ENCODE peak calls at places on chromosome 7, in ten cellular contexts. One of them, this sample, is unnamed.

GRCh38 chr7:29287366-29287765 is 92.8 kb downstream of the CHN2 start:
- DNase-seq in stimulated activated CD4-positive, alpha-beta T cell treated with anti-CD3 and anti-CD28 coated beads, Interleukin-1b, Interleukin-23, amount 100 ng/mL, for 1 hour: no peak
- DNase-seq in BE2C: no peak
- DNase-seq in T47D: no peak
- DNase-seq in anterior cingulate cortex: no peak
- DNase-seq in Calu3: peak
- DNase-seq in heart right ventricle: no peak
- DNase-seq in stimulated activated CD8-positive, alpha-beta memory T cell treated with anti-CD3 and anti-CD28 coated beads, Interleukin-4, amount 100 ng/mL, for 24 hours: no peak
- DNase-seq in mucosa of gallbladder: no peak
- DNase-seq in stimulated activated naive CD8-positive, alpha-beta T cell treated with anti-CD3 and anti-CD28 coated beads, Interleukin-15, Interleukin-2, amounts not matched to agents 100 U/mL and 50 U/mL, for 24 hours: no peak
- DNase-seq in this sample: no peak

GRCh38 chr7:129664029-129665012 is 52.8 kb downstream of the NRF1 start:
- DNase-seq in stimulated activated CD4-positive, alpha-beta T cell treated with anti-CD3 and anti-CD28 coated beads, Interleukin-1b, Interleukin-23, amount 100 ng/mL, for 1 hour: no peak
- DNase-seq in BE2C: no peak
- DNase-seq in T47D: peak
- DNase-seq in anterior cingulate cortex: no peak
- DNase-seq in Calu3: peak
- DNase-seq in heart right ventricle: no peak
- DNase-seq in stimulated activated CD8-positive, alpha-beta memory T cell treated with anti-CD3 and anti-CD28 coated beads, Interleukin-4, amount 100 ng/mL, for 24 hours: no peak
- DNase-seq in mucosa of gallbladder: no peak
- DNase-seq in stimulated activated naive CD8-positive, alpha-beta T cell treated with anti-CD3 and anti-CD28 coated beads, Interleukin-15, Interleukin-2, amounts not matched to agents 100 U/mL and 50 U/mL, for 24 hours: no peak
- DNase-seq in this sample: peak

GRCh38 chr7:157320607-157320979 is 16.2 kb upstream of the DNAJB6 start:
- DNase-seq in stimulated activated CD4-positive, alpha-beta T cell treated with anti-CD3 and anti-CD28 coated beads, Interleukin-1b, Interleukin-23, amount 100 ng/mL, for 1 hour: no peak
- DNase-seq in BE2C: no peak
- DNase-seq in T47D: no peak
- DNase-seq in anterior cingulate cortex: no peak
- DNase-seq in Calu3: no peak
- DNase-seq in heart right ventricle: no peak
- DNase-seq in stimulated activated CD8-positive, alpha-beta memory T cell treated with anti-CD3 and anti-CD28 coated beads, Interleukin-4, amount 100 ng/mL, for 24 hours: no peak
- DNase-seq in mucosa of gallbladder: no peak
- DNase-seq in stimulated activated naive CD8-positive, alpha-beta T cell treated with anti-CD3 and anti-CD28 coated beads, Interleukin-15, Interleukin-2, amounts not matched to agents 100 U/mL and 50 U/mL, for 24 hours: no peak
- DNase-seq in this sample: no peak

GRCh38 chr7:50335795-50336754 is 31.6 kb downstream of the IKZF1 start:
- DNase-seq in stimulated activated CD4-positive, alpha-beta T cell treated with anti-CD3 and anti-CD28 coated beads, Interleukin-1b, Interleukin-23, amount 100 ng/mL, for 1 hour: peak
- DNase-seq in BE2C: peak
- DNase-seq in T47D: no peak
- DNase-seq in anterior cingulate cortex: no peak
- DNase-seq in Calu3: no peak
- DNase-seq in heart right ventricle: no peak
- DNase-seq in stimulated activated CD8-positive, alpha-beta memory T cell treated with anti-CD3 and anti-CD28 coated beads, Interleukin-4, amount 100 ng/mL, for 24 hours: peak
- DNase-seq in mucosa of gallbladder: no peak
- DNase-seq in stimulated activated naive CD8-positive, alpha-beta T cell treated with anti-CD3 and anti-CD28 coated beads, Interleukin-15, Interleukin-2, amounts not matched to agents 100 U/mL and 50 U/mL, for 24 hours: peak
- DNase-seq in this sample: no peak

GRCh38 chr7:158834799-158835784 is 5.8 kb upstream of the ESYT2 start:
- DNase-seq in stimulated activated CD4-positive, alpha-beta T cell treated with anti-CD3 and anti-CD28 coated beads, Interleukin-1b, Interleukin-23, amount 100 ng/mL, for 1 hour: no peak
- DNase-seq in BE2C: no peak
- DNase-seq in T47D: no peak
- DNase-seq in anterior cingulate cortex: no peak
- DNase-seq in Calu3: no peak
- DNase-seq in heart right ventricle: no peak
- DNase-seq in stimulated activated CD8-positive, alpha-beta memory T cell treated with anti-CD3 and anti-CD28 coated beads, Interleukin-4, amount 100 ng/mL, for 24 hours: no peak
- DNase-seq in mucosa of gallbladder: no peak
- DNase-seq in stimulated activated naive CD8-positive, alpha-beta T cell treated with anti-CD3 and anti-CD28 coated beads, Interleukin-15, Interleukin-2, amounts not matched to agents 100 U/mL and 50 U/mL, for 24 hours: no peak
- DNase-seq in this sample: no peak

GRCh38 chr7:13979671-13980438 is 9.6 kb downstream of the ETV1 start:
- DNase-seq in stimulated activated CD4-positive, alpha-beta T cell treated with anti-CD3 and anti-CD28 coated beads, Interleukin-1b, Interleukin-23, amount 100 ng/mL, for 1 hour: no peak
- DNase-seq in BE2C: no peak
- DNase-seq in T47D: no peak
- DNase-seq in anterior cingulate cortex: no peak
- DNase-seq in Calu3: no peak
- DNase-seq in heart right ventricle: no peak
- DNase-seq in stimulated activated CD8-positive, alpha-beta memory T cell treated with anti-CD3 and anti-CD28 coated beads, Interleukin-4, amount 100 ng/mL, for 24 hours: no peak
- DNase-seq in mucosa of gallbladder: no peak
- DNase-seq in stimulated activated naive CD8-positive, alpha-beta T cell treated with anti-CD3 and anti-CD28 coated beads, Interleukin-15, Interleukin-2, amounts not matched to agents 100 U/mL and 50 U/mL, for 24 hours: no peak
- DNase-seq in this sample: no peak

GRCh38 chr7:50449881-50450690 is at the start of gene FIGNL1:
- DNase-seq in stimulated activated CD4-positive, alpha-beta T cell treated with anti-CD3 and anti-CD28 coated beads, Interleukin-1b, Interleukin-23, amount 100 ng/mL, for 1 hour: peak
- DNase-seq in BE2C: peak
- DNase-seq in T47D: peak
- DNase-seq in anterior cingulate cortex: peak
- DNase-seq in Calu3: peak
- DNase-seq in heart right ventricle: peak
- DNase-seq in stimulated activated CD8-positive, alpha-beta memory T cell treated with anti-CD3 and anti-CD28 coated beads, Interleukin-4, amount 100 ng/mL, for 24 hours: peak
- DNase-seq in mucosa of gallbladder: peak
- DNase-seq in stimulated activated naive CD8-positive, alpha-beta T cell treated with anti-CD3 and anti-CD28 coated beads, Interleukin-15, Interleukin-2, amounts not matched to agents 100 U/mL and 50 U/mL, for 24 hours: peak
- DNase-seq in this sample: peak

GRCh38 chr7:44064791-44065430 is 456 bp downstream of the PGAM2 start:
- DNase-seq in stimulated activated CD4-positive, alpha-beta T cell treated with anti-CD3 and anti-CD28 coated beads, Interleukin-1b, Interleukin-23, amount 100 ng/mL, for 1 hour: no peak
- DNase-seq in BE2C: peak
- DNase-seq in T47D: no peak
- DNase-seq in anterior cingulate cortex: no peak
- DNase-seq in Calu3: no peak
- DNase-seq in heart right ventricle: peak
- DNase-seq in stimulated activated CD8-positive, alpha-beta memory T cell treated with anti-CD3 and anti-CD28 coated beads, Interleukin-4, amount 100 ng/mL, for 24 hours: no peak
- DNase-seq in mucosa of gallbladder: no peak
- DNase-seq in stimulated activated naive CD8-positive, alpha-beta T cell treated with anti-CD3 and anti-CD28 coated beads, Interleukin-15, Interleukin-2, amounts not matched to agents 100 U/mL and 50 U/mL, for 24 hours: no peak
- DNase-seq in this sample: no peak

GRCh38 chr7:90222811-90223725 is 11.5 kb downstream of the STEAP2 start:
- DNase-seq in stimulated activated CD4-positive, alpha-beta T cell treated with anti-CD3 and anti-CD28 coated beads, Interleukin-1b, Interleukin-23, amount 100 ng/mL, for 1 hour: no peak
- DNase-seq in BE2C: no peak
- DNase-seq in T47D: no peak
- DNase-seq in anterior cingulate cortex: no peak
- DNase-seq in Calu3: no peak
- DNase-seq in heart right ventricle: no peak
- DNase-seq in stimulated activated CD8-positive, alpha-beta memory T cell treated with anti-CD3 and anti-CD28 coated beads, Interleukin-4, amount 100 ng/mL, for 24 hours: no peak
- DNase-seq in mucosa of gallbladder: no peak
- DNase-seq in stimulated activated naive CD8-positive, alpha-beta T cell treated with anti-CD3 and anti-CD28 coated beads, Interleukin-15, Interleukin-2, amounts not matched to agents 100 U/mL and 50 U/mL, for 24 hours: no peak
- DNase-seq in this sample: no peak

GRCh38 chr7:1227071-1227804 is 5.4 kb upstream of the UNCX start:
- DNase-seq in stimulated activated CD4-positive, alpha-beta T cell treated with anti-CD3 and anti-CD28 coated beads, Interleukin-1b, Interleukin-23, amount 100 ng/mL, for 1 hour: no peak
- DNase-seq in BE2C: no peak
- DNase-seq in T47D: no peak
- DNase-seq in anterior cingulate cortex: no peak
- DNase-seq in Calu3: no peak
- DNase-seq in heart right ventricle: no peak
- DNase-seq in stimulated activated CD8-positive, alpha-beta memory T cell treated with anti-CD3 and anti-CD28 coated beads, Interleukin-4, amount 100 ng/mL, for 24 hours: no peak
- DNase-seq in mucosa of gallbladder: no peak
- DNase-seq in stimulated activated naive CD8-positive, alpha-beta T cell treated with anti-CD3 and anti-CD28 coated beads, Interleukin-15, Interleukin-2, amounts not matched to agents 100 U/mL and 50 U/mL, for 24 hours: no peak
- DNase-seq in this sample: no peak

GRCh38 chr7:45033931-45034290 is 33.9 kb downstream of the CCM2 start:
- DNase-seq in stimulated activated CD4-positive, alpha-beta T cell treated with anti-CD3 and anti-CD28 coated beads, Interleukin-1b, Interleukin-23, amount 100 ng/mL, for 1 hour: no peak
- DNase-seq in BE2C: no peak
- DNase-seq in T47D: peak
- DNase-seq in anterior cingulate cortex: no peak
- DNase-seq in Calu3: no peak
- DNase-seq in heart right ventricle: peak
- DNase-seq in stimulated activated CD8-positive, alpha-beta memory T cell treated with anti-CD3 and anti-CD28 coated beads, Interleukin-4, amount 100 ng/mL, for 24 hours: no peak
- DNase-seq in mucosa of gallbladder: no peak
- DNase-seq in stimulated activated naive CD8-positive, alpha-beta T cell treated with anti-CD3 and anti-CD28 coated beads, Interleukin-15, Interleukin-2, amounts not matched to agents 100 U/mL and 50 U/mL, for 24 hours: no peak
- DNase-seq in this sample: no peak

This sample was measured in LNCaP clone FGC.